ENCODE peak calls at places on chromosomes 13 and 19, in five cellular contexts. G is keratinocyte, A is HCT116, P is MM.1S, I is GM23338. K is an unnamed sample.

GRCh38 chr13:99969934-99970760 is 1.4 kb downstream of the ZIC5 start:
- DNase-seq in A (peak), P (peak), G (no peak), I (peak), K (no peak)

GRCh38 chr19:47243364-47243775 is 12.4 kb upstream of the BBC3 start:
- DNase-seq in I (no peak), P (no peak), G (no peak), A (no peak), K (no peak)

GRCh38 chr19:47514151-47514868 is 553 bp downstream of the NAPA start:
- DNase-seq in A (no peak), P (peak), I (no peak), G (no peak), K (no peak)

GRCh38 chr19:44637390-44637764 is 6.3 kb upstream of the PVR start:
- DNase-seq in P (no peak), A (no peak), I (no peak), G (no peak), K (no peak)

GRCh38 chr13:35771898-35772297 is 295.4 kb upstream of the MAB21L1 start:
- DNase-seq in A (no peak), I (peak), G (no peak), P (no peak), K (no peak)

GRCh38 chr13:65342938-65343337 is 1887.2 kb downstream of the PCDH9 start:
- DNase-seq in I (no peak), P (no peak), G (no peak), A (no peak), K (no peak)

GRCh38 chr19:46925548-46925950 is 64.8 kb downstream of the ARHGAP35 start:
- DNase-seq in I (no peak), G (no peak), P (no peak), A (no peak), K (no peak)

GRCh38 chr13:45826741-45827140 is 24.8 kb downstream of the SIAH3 start:
- DNase-seq in A (no peak), G (no peak), P (no peak), I (no peak), K (no peak)

GRCh38 chr19:49814010-49814409 is 918 bp upstream of the FUZ start:
- DNase-seq in P (no peak), A (no peak), I (no peak), G (no peak), K (no peak)

GRCh38 chr13:46903748-46904147 is 6.9 kb upstream of the HTR2A start:
- DNase-seq in A (no peak), I (no peak), P (no peak), G (no peak), K (no peak)

GRCh38 chr19:16588089-16588823 is 16.0 kb upstream of the SLC35E1 start:
- DNase-seq in G (no peak), A (no peak), P (peak), I (peak), K (peak)

GRCh38 chr13:52849727-52850395 is 1.4 kb upstream of the PCDH8 start:
- DNase-seq in G (no peak), I (peak), A (no peak), P (no peak), K (no peak)

GRCh38 chr19:932647-933552 is 7.1 kb downstream of the ARID3A start:
- DNase-seq in A (no peak), P (no peak), G (no peak), I (peak), K (no peak)

GRCh38 chr19:11375143-11375948 is 880 bp downstream of the SWSAP1 start:
- DNase-seq in G (no peak), A (no peak), P (peak), I (peak), K (peak)

GRCh38 chr13:30932481-30933333 is at the start of gene TEX26:
- DNase-seq in G (no peak), P (no peak), A (no peak), I (peak), K (no peak)

GRCh38 chr13:35732565-35732964 is 256.1 kb upstream of the MAB21L1 start:
- DNase-seq in I (no peak), A (no peak), G (no peak), P (no peak), K (no peak)

GRCh38 chr19:1862424-1863307 is 713 bp downstream of the KLF16 start:
- DNase-seq in A (no peak), P (peak), G (no peak), I (peak), K (peak)

GRCh38 chr19:46904114-46905060 is 43.6 kb downstream of the ARHGAP35 start:
- DNase-seq in G (no peak), I (peak), P (no peak), A (no peak), K (no peak)

GRCh38 chr13:62702502-62702901 is 1286.9 kb upstream of the PCDH20 start:
- DNase-seq in I (no peak), P (no peak), A (no peak), G (no peak), K (no peak)

GRCh38 chr13:67554746-67555452 is 324.8 kb upstream of the PCDH9 start:
- DNase-seq in G (no peak), P (no peak), I (no peak), A (no peak), K (no peak)

GRCh38 chr13:91544723-91545122 is 146.3 kb downstream of the GPC5 start:
- DNase-seq in I (peak), G (no peak), P (no peak), A (no peak), K (no peak)

GRCh38 chr19:55447421-55448174 is 4.5 kb upstream of the SHISA7 start:
- DNase-seq in A (no peak), G (no peak), P (no peak), I (peak), K (no peak)

GRCh38 chr13:87680298-87680697 is 9.1 kb downstream of the SLITRK5 start:
- DNase-seq in P (peak), A (no peak), G (no peak), I (no peak), K (peak)

GRCh38 chr19:41420101-41420880 is 6.9 kb downstream of the B3GNT8 start:
- DNase-seq in A (no peak), P (no peak), G (no peak), I (no peak), K (no peak)

GRCh38 chr13:30829145-30829544 is 76.9 kb upstream of the MEDAG start:
- DNase-seq in P (no peak), G (peak), I (no peak), A (peak), K (no peak)

GRCh38 chr13:103386341-103386740 is 320.1 kb upstream of the SLC10A2 start:
- DNase-seq in G (no peak), P (no peak), A (no peak), I (no peak), K (no peak)

GRCh38 chr13:93882086-93882651 is 597.3 kb downstream of the DCT start:
- DNase-seq in I (no peak), G (no peak), A (no peak), P (no peak), K (no peak)

GRCh38 chr19:47673426-47673825 is 39.8 kb upstream of the EHD2 start:
- DNase-seq in A (no peak), I (no peak), G (no peak), P (no peak), K (no peak)

GRCh38 chr19:49469828-49470614 is 4.0 kb upstream of the FLT3LG start:
- DNase-seq in P (peak), G (no peak), A (no peak), I (peak), K (peak)

GRCh38 chr19:508204-509150 is 1.2 kb downstream of the TPGS1 start:
- DNase-seq in P (no peak), G (no peak), A (no peak), I (no peak), K (no peak)

GRCh38 chr13:23921451-23921888 is 24.2 kb upstream of the C1QTNF9B start:
- DNase-seq in P (peak), A (peak), G (peak), I (peak), K (peak)

GRCh38 chr13:94177041-94177440 is 302.4 kb downstream of the DCT start:
- DNase-seq in A (no peak), I (no peak), G (no peak), P (no peak), K (no peak)

DNA sequence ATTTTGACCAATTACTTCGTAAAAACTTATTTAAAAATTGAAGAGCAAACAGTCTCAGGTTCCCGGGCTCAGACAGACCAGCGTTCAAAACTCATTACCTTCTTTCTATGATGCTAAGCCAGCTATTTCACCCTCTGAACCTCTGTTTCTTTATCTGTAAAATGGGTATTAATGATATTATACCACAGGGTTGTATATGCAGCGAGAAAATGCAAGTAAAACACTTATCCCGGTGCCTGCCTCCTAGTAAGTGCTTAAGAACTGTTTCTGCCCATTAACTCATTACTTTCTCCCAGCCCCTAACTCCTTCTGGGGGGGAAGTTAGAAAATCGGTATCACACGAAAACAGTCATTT is 410 bp upstream of the PAK4 start:
- DNase-seq in P (no peak), A (no peak), I (no peak), G (no peak), K (no peak)
- H3K4me2 ChIP-seq in P (peak), A (peak), I (no peak), G (peak), K (peak)

DNA sequence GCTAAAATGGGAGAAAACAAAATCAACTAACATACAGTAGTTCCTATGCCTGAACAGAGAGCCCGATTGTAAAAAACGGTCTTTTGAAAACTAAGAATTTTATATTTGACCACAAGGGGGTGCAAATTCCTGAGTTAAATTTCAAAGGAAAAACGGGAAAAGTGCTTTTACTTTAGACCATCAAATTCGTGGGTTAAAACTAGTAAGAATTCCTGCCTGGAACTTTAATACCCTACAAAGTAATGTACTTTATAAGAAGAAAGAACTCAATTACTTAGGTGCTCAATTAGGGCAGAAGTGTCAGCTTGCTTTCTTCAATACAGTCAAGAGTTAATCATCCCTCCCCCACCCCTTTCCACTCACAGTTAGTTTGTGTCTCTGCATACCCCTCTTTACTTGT is 69.8 kb downstream of the KCNRG start:
- DNase-seq in G (no peak), P (no peak), A (no peak), I (peak), K (peak)
- H3K4me3 ChIP-seq in G (peak), P (no peak), A (no peak), I (peak), K (peak)

GRCh38 chr13:113735194-113735593 is 23.8 kb upstream of the TMEM255B start:
- DNase-seq in I (no peak), G (no peak), A (no peak), P (no peak), K (no peak)
- TF ChIP-seq CTCF in I (no peak), G (no peak), A (no peak), P (no peak), K (no peak)

DNA sequence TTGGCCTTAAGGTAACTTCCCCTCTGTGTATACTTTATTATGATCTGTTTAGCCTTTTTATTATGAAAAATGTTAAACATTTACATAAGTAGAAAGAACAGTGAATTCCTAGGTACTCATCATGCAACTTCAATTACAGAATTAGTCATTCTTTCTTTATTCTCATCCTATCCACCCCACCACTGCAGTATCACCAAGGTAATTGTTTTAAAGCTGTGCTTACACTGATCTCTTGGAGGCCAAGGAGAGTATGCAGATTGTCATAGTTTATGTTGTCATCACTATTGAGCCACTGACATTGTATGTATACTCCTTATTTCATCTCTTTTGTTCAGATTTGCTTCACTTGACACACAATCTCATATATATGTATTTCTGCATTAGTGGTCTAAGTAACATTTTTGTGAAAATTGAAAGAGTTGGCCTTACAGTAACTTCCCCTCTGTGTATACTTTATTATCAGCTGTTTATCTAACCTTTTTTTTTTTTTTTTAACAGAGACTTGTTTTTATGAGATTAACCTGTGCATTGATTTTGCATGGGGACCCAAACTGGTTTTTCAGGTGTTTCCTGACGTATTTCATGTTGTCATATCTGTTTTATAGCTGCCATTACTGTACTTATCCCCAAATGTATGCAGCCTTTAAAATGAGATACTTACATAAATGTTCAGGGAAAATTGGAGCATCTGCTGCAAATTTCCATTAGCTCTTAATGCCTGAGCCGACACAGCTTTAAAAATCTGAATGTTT is 4.5 kb downstream of the ZNF507 start:
- DNase-seq in P (no peak), A (no peak), I (no peak), G (no peak), K (no peak)
- H3K4me2 ChIP-seq in P (no peak), A (peak), I (no peak), G (no peak), K (no peak)

GRCh38 chr19:53907193-53907581 is 1.9 kb upstream of the CACNG7 start:
- DNase-seq in P (no peak), G (no peak), I (peak), A (no peak), K (no peak)

GRCh38 chr19:53909471-53910169 is 542 bp downstream of the CACNG7 start:
- DNase-seq in P (no peak), I (peak), G (no peak), A (no peak), K (no peak)

GRCh38 chr19:53907690-53908089 is 1.4 kb upstream of the CACNG7 start:
- DNase-seq in A (no peak), G (no peak), I (no peak), P (no peak), K (no peak)

GRCh38 chr19:53908933-53909415 is at the start of gene CACNG7:
- DNase-seq in P (no peak), I (peak), G (no peak), A (no peak), K (no peak)

DNA sequence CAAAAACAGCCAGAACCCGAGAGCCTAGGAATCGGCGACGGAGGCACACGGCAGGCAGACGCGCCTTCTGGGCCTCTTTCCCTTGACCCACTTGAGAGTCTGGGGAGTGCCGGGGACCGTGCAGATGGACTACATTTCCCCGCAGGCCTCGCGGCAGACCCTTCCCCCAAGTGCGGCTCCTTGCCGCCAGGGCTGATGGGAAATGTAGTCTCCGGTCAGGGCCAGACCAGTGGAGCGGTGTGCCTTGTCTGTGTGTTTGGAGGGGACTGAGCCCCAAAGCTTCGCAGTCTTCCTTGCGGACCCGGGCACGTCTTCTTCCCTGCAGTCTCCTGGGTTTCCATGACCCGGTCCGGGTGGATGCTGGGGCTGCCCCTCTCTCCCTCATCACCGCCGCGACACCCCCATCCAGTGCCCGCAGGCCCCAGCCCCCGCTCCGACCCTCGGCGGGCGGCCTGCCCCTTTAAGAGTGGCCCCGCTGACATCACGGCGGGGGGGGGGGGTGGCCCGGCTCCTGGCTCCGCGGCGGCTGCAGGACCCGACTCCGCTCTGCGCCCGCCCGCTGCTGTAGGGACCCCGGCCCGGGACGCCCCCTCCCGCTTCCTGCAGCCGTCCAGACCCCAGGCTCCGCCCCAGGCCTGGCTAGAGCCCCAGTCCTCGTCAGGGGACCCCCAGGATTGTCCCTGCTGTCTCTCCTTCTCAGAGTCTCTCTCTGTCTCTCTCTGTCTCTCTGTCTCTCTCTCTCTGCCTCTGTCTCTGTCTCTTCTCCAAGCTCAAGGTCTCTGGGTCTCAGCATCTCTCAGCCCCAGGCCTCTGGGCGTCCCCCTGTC is 759 bp upstream of the CACNG7 start:
- DNase-seq in G (no peak), P (no peak), A (no peak), I (peak), K (peak)
- H3K4me3 ChIP-seq in G (no peak), P (no peak), A (no peak), I (peak), K (no peak)

GRCh38 chr13:20828540-20829364 is 55.0 kb upstream of the EEF1AKMT1 start:
- DNase-seq in A (peak), I (peak), P (peak), G (no peak), K (peak)
- TF ChIP-seq CTCF in A (peak), I (peak), P (peak), G (peak), K (peak)

DNA sequence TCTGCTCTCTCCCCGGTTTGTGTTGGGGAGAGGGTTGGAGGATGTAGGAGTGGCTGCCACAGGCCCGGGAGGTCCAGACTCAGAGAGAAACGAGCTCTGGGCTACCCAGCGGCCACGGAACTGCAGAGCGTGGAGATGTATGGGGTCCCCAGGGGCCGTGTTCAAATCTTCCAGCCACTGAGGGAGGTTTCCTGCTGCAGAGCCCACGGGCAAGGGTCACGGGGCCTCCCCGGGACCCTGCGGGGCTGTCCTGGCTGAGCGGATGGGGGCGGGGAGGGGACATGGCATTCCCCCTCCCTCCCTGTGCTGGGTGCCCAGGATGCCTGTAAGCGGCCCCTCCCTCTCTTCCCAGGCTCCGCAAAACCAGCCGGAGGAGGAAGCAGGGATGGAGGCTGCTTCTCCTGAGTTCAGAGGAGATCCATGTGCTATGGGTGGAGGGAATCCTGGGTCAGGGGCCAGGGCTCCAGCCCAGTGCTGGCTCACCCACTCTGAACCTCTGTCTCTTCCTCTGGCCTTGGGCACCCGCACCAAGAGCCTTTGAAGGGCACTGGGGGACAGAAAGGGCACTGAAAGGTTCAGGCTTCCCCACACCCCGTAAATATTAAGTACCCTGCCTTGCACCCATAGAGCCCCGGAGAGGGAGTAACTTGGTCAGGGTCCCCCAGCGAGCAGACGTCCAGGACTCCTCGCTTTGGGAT is 22.6 kb downstream of the SMIM24 start:
- DNase-seq in A (no peak), G (no peak), P (no peak), I (peak), K (no peak)
- H3K4me2 ChIP-seq in A (no peak), G (no peak), P (peak), I (peak), K (no peak)

K was measured in OCI-LY7.